ENCODE peak calls at places on chromosomes 4 and X, in seven cellular contexts. One of them, this sample, is unnamed.
A peak's percentile ranks its signal among the peaks of the same experiment; 100 is the strongest.

GRCh38 chr4:25161599-25161960 is 1.3 kb upstream of the SEPSECS start:
- DNase-seq in naive thymus-derived CD8-positive, alpha-beta T cell: no peak
- DNase-seq in T follicular helper cell: no peak
- DNase-seq in cardiac fibroblast: no peak
- DNase-seq in mucosa of descending colon: peak; percentile 14
- DNase-seq in psoas muscle: no peak
- DNase-seq in putamen: no peak
- DNase-seq in this sample: peak; percentile 26

GRCh38 chrX:101079223-101079622 is 544 bp downstream of the TMEM35A start:
- DNase-seq in naive thymus-derived CD8-positive, alpha-beta T cell: no peak
- DNase-seq in T follicular helper cell: no peak
- DNase-seq in cardiac fibroblast: no peak
- DNase-seq in mucosa of descending colon: peak; percentile 4
- DNase-seq in psoas muscle: no peak
- DNase-seq in putamen: no peak
- DNase-seq in this sample: peak; percentile 20

GRCh38 chrX:15973299-15973698 is 118.7 kb upstream of the AP1S2 start:
- DNase-seq in naive thymus-derived CD8-positive, alpha-beta T cell: peak; percentile 3
- DNase-seq in T follicular helper cell: no peak
- DNase-seq in cardiac fibroblast: peak; percentile 24
- DNase-seq in mucosa of descending colon: peak; percentile 19
- DNase-seq in psoas muscle: no peak
- DNase-seq in putamen: peak; percentile 35
- DNase-seq in this sample: peak; percentile 39

GRCh38 chr4:119788334-119789266 is 160.0 kb upstream of the PDE5A start:
- DNase-seq in naive thymus-derived CD8-positive, alpha-beta T cell: no peak
- DNase-seq in T follicular helper cell: no peak
- DNase-seq in cardiac fibroblast: no peak
- DNase-seq in mucosa of descending colon: no peak
- DNase-seq in psoas muscle: no peak
- DNase-seq in putamen: no peak
- DNase-seq in this sample: no peak

GRCh38 chr4:165355900-165356300 is 22.9 kb upstream of the CPE start:
- DNase-seq in naive thymus-derived CD8-positive, alpha-beta T cell: no peak
- DNase-seq in T follicular helper cell: no peak
- DNase-seq in cardiac fibroblast: peak; percentile 65
- DNase-seq in mucosa of descending colon: peak; percentile 38
- DNase-seq in psoas muscle: no peak
- DNase-seq in putamen: no peak
- DNase-seq in this sample: peak; percentile 16

GRCh38 chr4:44145868-44146267 is 302.7 kb downstream of the KCTD8 start:
- DNase-seq in naive thymus-derived CD8-positive, alpha-beta T cell: no peak
- DNase-seq in T follicular helper cell: no peak
- DNase-seq in cardiac fibroblast: peak; percentile 0
- DNase-seq in mucosa of descending colon: no peak
- DNase-seq in psoas muscle: no peak
- DNase-seq in putamen: no peak
- DNase-seq in this sample: no peak

GRCh38 chr4:98794565-98795205 is 134.2 kb downstream of the EIF4E start:
- DNase-seq in naive thymus-derived CD8-positive, alpha-beta T cell: no peak
- DNase-seq in T follicular helper cell: no peak
- DNase-seq in cardiac fibroblast: peak; percentile 40
- DNase-seq in mucosa of descending colon: no peak
- DNase-seq in psoas muscle: no peak
- DNase-seq in putamen: peak; percentile 9
- DNase-seq in this sample: no peak

GRCh38 chr4:107736924-107737448 is 17.0 kb upstream of the PAPSS1 start:
- DNase-seq in naive thymus-derived CD8-positive, alpha-beta T cell: peak; percentile 40
- DNase-seq in T follicular helper cell: peak; percentile 10
- DNase-seq in cardiac fibroblast: peak; percentile 70
- DNase-seq in mucosa of descending colon: peak; percentile 14
- DNase-seq in psoas muscle: no peak
- DNase-seq in putamen: peak; percentile 24
- DNase-seq in this sample: peak; percentile 28

GRCh38 chrX:31609130-31609529 is 537.3 kb upstream of the FTHL17 start:
- DNase-seq in naive thymus-derived CD8-positive, alpha-beta T cell: no peak
- DNase-seq in T follicular helper cell: no peak
- DNase-seq in cardiac fibroblast: peak; percentile 88
- DNase-seq in mucosa of descending colon: no peak
- DNase-seq in psoas muscle: no peak
- DNase-seq in putamen: no peak
- DNase-seq in this sample: no peak

GRCh38 chr4:8517946-8518345 is 62.2 kb upstream of the GPR78 start:
- DNase-seq in naive thymus-derived CD8-positive, alpha-beta T cell: no peak
- DNase-seq in T follicular helper cell: no peak
- DNase-seq in cardiac fibroblast: no peak
- DNase-seq in mucosa of descending colon: no peak
- DNase-seq in psoas muscle: no peak
- DNase-seq in putamen: no peak
- DNase-seq in this sample: no peak

GRCh38 chrX:37910186-37910585 is 62.8 kb upstream of the DYNLT3 start:
- DNase-seq in naive thymus-derived CD8-positive, alpha-beta T cell: no peak
- DNase-seq in T follicular helper cell: no peak
- DNase-seq in cardiac fibroblast: no peak
- DNase-seq in mucosa of descending colon: no peak
- DNase-seq in psoas muscle: no peak
- DNase-seq in putamen: no peak
- DNase-seq in this sample: no peak

GRCh38 chrX:14030248-14030592 is 528 bp upstream of the GEMIN8 start:
- DNase-seq in naive thymus-derived CD8-positive, alpha-beta T cell: no peak
- DNase-seq in T follicular helper cell: no peak
- DNase-seq in cardiac fibroblast: peak; percentile 35
- DNase-seq in mucosa of descending colon: no peak
- DNase-seq in psoas muscle: no peak
- DNase-seq in putamen: no peak
- DNase-seq in this sample: no peak